ENCODE peak calls at places on chromosomes 3 and 15, in eight cellular contexts. O is T-helper 17 cell; X is fibroblast of pulmonary artery; N is effector memory CD4-positive, alpha-beta T cell; H is AG10803; I is stromal cell of bone marrow; Q is H54; Y is Calu3. E is an unnamed sample.

GRCh38 chr15:90873998-90874605 is 5.7 kb downstream of the FURIN start:
- DNase-seq in O (no peak), X (no peak), N (no peak), H (no peak), I (no peak), Q (no peak), Y (peak; percentile 90), E (peak; percentile 90)

GRCh38 chr3:126103121-126104027 is 19.4 kb upstream of the SLC41A3 start:
- DNase-seq in O (no peak), X (no peak), N (no peak), H (no peak), I (no peak), Q (no peak), Y (no peak), E (no peak)

GRCh38 chr15:36185438-36185837 is 394.0 kb upstream of the CDIN1 start:
- DNase-seq in O (no peak), X (no peak), N (no peak), H (peak; percentile 16), I (no peak), Q (no peak), Y (no peak), E (no peak)

GRCh38 chr3:186044973-186045372 is 63.9 kb downstream of the ETV5 start:
- DNase-seq in O (no peak), X (peak; percentile 15), N (no peak), H (no peak), I (no peak), Q (no peak), Y (no peak), E (no peak)

GRCh38 chr15:63509933-63510547 is 5.6 kb downstream of the USP3 start:
- DNase-seq in O (no peak), X (peak; percentile 61), N (no peak), H (peak; percentile 75), I (no peak), Q (no peak), Y (no peak), E (no peak)

GRCh38 chr3:107643038-107643883 is 120.5 kb downstream of the BBX start:
- DNase-seq in O (no peak), X (no peak), N (no peak), H (no peak), I (no peak), Q (no peak), Y (peak; percentile 10), E (no peak)

GRCh38 chr15:67409175-67409574 is 111.8 kb upstream of the C15orf61 start:
- DNase-seq in O (no peak), X (no peak), N (no peak), H (no peak), I (no peak), Q (no peak), Y (no peak), E (no peak)

GRCh38 chr3:55486857-55487375 is at the start of gene WNT5A:
- DNase-seq in O (no peak), X (peak; percentile 52), N (no peak), H (peak; percentile 62), I (no peak), Q (no peak), Y (no peak), E (peak; percentile 67)

GRCh38 chr3:76367281-76367680 is 581.9 kb upstream of the ZNF717 start:
- DNase-seq in O (no peak), X (peak; percentile 34), N (no peak), H (peak; percentile 49), I (peak; percentile 18), Q (no peak), Y (no peak), E (no peak)

GRCh38 chr15:92625297-92625980 is 30.1 kb downstream of the FAM174B start:
- DNase-seq in O (no peak), X (peak; percentile 68), N (no peak), H (peak; percentile 54), I (peak; percentile 41), Q (no peak), Y (no peak), E (no peak)

GRCh38 chr3:47365213-47366153 is 15.3 kb upstream of the PTPN23 start:
- DNase-seq in O (no peak), X (peak; percentile 83), N (no peak), H (peak; percentile 84), I (peak; percentile 74), Q (no peak), Y (no peak), E (no peak)

GRCh38 chr3:133754973-133755828 is 9.0 kb downstream of the TF start:
- DNase-seq in O (no peak), X (no peak), N (no peak), H (no peak), I (no peak), Q (no peak), Y (no peak), E (no peak)

GRCh38 chr3:113948015-113948917 is 453 bp downstream of the ZDHHC23 start:
- DNase-seq in O (no peak), X (no peak), N (peak; percentile 27), H (no peak), I (no peak), Q (peak; percentile 64), Y (peak; percentile 60), E (peak; percentile 65)

GRCh38 chr3:13349823-13350222 is 70.3 kb downstream of the NUP210 start:
- DNase-seq in O (no peak), X (no peak), N (no peak), H (no peak), I (no peak), Q (no peak), Y (no peak), E (no peak)

GRCh38 chr3:4533489-4534443 is 40.6 kb downstream of the ITPR1 start:
- DNase-seq in O (no peak), X (no peak), N (no peak), H (no peak), I (no peak), Q (no peak), Y (no peak), E (peak; percentile 75)

GRCh38 chr15:85094685-85095084 is 113.0 kb downstream of the PDE8A start:
- DNase-seq in O (no peak), X (peak; percentile 45), N (no peak), H (peak; percentile 29), I (peak; percentile 6), Q (peak; percentile 13), Y (no peak), E (no peak)

GRCh38 chr3:184767377-184767776 is 44.6 kb upstream of the VPS8 start:
- DNase-seq in O (no peak), X (no peak), N (no peak), H (no peak), I (no peak), Q (no peak), Y (no peak), E (no peak)

GRCh38 chr15:68578960-68579935 is at the start of gene CORO2B:
- DNase-seq in O (no peak), X (peak; percentile 50), N (no peak), H (peak; percentile 32), I (peak; percentile 21), Q (peak; percentile 50), Y (peak; percentile 50), E (no peak)

GRCh38 chr3:69740103-69741021 is 1.1 kb downstream of the MITF start:
- DNase-seq in O (no peak), X (no peak), N (no peak), H (no peak), I (no peak), Q (no peak), Y (peak; percentile 81), E (peak; percentile 79)

GRCh38 chr15:85854345-85855097 is 59.8 kb upstream of the KLHL25 start:
- DNase-seq in O (no peak), X (peak; percentile 79), N (peak; percentile 37), H (peak; percentile 60), I (peak; percentile 47), Q (peak; percentile 45), Y (peak; percentile 66), E (no peak)

GRCh38 chr3:184539801-184540440 is 21.7 kb upstream of the EPHB3 start:
- DNase-seq in O (no peak), X (no peak), N (no peak), H (no peak), I (no peak), Q (no peak), Y (no peak), E (no peak)

GRCh38 chr3:34582054-34582453 is 783.6 kb downstream of the PDCD6IP start:
- DNase-seq in O (no peak), X (no peak), N (no peak), H (no peak), I (no peak), Q (no peak), Y (no peak), E (no peak)

GRCh38 chr3:128074851-128075515 is 22.7 kb downstream of the SEC61A1 start:
- DNase-seq in O (no peak), X (no peak), N (no peak), H (no peak), I (no peak), Q (no peak), Y (no peak), E (no peak)

GRCh38 chr3:4721511-4721911 is 228.4 kb downstream of the ITPR1 start:
- DNase-seq in O (no peak), X (peak; percentile 74), N (no peak), H (peak; percentile 88), I (peak; percentile 72), Q (peak; percentile 31), Y (no peak), E (no peak)

GRCh38 chr15:48408337-48408736 is 77.1 kb downstream of the DUT start:
- DNase-seq in O (no peak), X (no peak), N (no peak), H (peak; percentile 82), I (no peak), Q (no peak), Y (no peak), E (no peak)

GRCh38 chr15:95603802-95604201 is 726.7 kb upstream of the NR2F2 start:
- DNase-seq in O (no peak), X (peak; percentile 86), N (no peak), H (peak; percentile 45), I (no peak), Q (no peak), Y (no peak), E (no peak)

E was measured in lower lobe of right lung.